ENCODE peak calls at places on chromosomes 13 and 19, in ten cellular contexts. M, V, R, I, P, O, B, N, L and E are unnamed samples.

GRCh38 chr13:89627991-89628390 is 1719.5 kb upstream of the MIR17HG start:
- DNase-seq in P (no peak), O (no peak), V (no peak), B (no peak), M (no peak), R (no peak), I (no peak), N (no peak), L (no peak), E (no peak)

GRCh38 chr19:47210689-47211316 is 20.2 kb downstream of the BBC3 start:
- DNase-seq in L (peak; percentile 91), N (peak; percentile 91), I (peak; percentile 80), V (peak; percentile 91), B (peak; percentile 87), P (peak; percentile 99), O (peak; percentile 88), R (peak; percentile 89), M (peak; percentile 77), E (peak; percentile 77)

GRCh38 chr13:35917252-35917941 is 213.8 kb downstream of the DCLK1 start:
- DNase-seq in N (no peak), B (no peak), M (no peak), R (no peak), I (no peak), V (no peak), P (no peak), L (no peak), O (peak; percentile 33), E (no peak)

GRCh38 chr13:51136276-51136980 is 25.4 kb upstream of the C13orf42 start:
- DNase-seq in V (no peak), P (no peak), L (no peak), M (no peak), O (peak; percentile 38), I (no peak), R (no peak), B (no peak), N (no peak), E (no peak)

GRCh38 chr13:102869948-102870676 is 24.3 kb downstream of the ERCC5 start:
- DNase-seq in R (peak; percentile 20), N (no peak), M (no peak), P (no peak), L (no peak), I (no peak), B (no peak), V (no peak), O (no peak), E (no peak)

GRCh38 chr19:55913643-55914268 is 18.4 kb downstream of the NLRP13 start:
- DNase-seq in P (no peak), L (no peak), O (no peak), N (no peak), V (no peak), R (no peak), I (no peak), B (no peak), M (no peak), E (no peak)

GRCh38 chr13:25330541-25330940 is 29.1 kb downstream of the NUP58 start:
- DNase-seq in N (no peak), B (no peak), P (no peak), O (no peak), R (no peak), V (no peak), M (no peak), L (no peak), I (peak; percentile 28), E (no peak)

GRCh38 chr13:102940770-102941169 is 94.9 kb downstream of the ERCC5 start:
- DNase-seq in I (no peak), L (no peak), B (no peak), R (no peak), V (no peak), P (no peak), O (no peak), M (no peak), N (no peak), E (no peak)

GRCh38 chr19:27971071-27971470 is 1241.9 kb downstream of the UQCRFS1 start:
- DNase-seq in N (no peak), V (no peak), B (no peak), M (no peak), R (no peak), P (no peak), L (no peak), O (no peak), I (no peak), E (no peak)

GRCh38 chr13:27619711-27620376 is 485 bp downstream of the LNX2 start:
- DNase-seq in M (no peak), N (peak; percentile 56), O (no peak), L (no peak), R (peak; percentile 56), B (no peak), P (no peak), V (peak; percentile 42), I (peak; percentile 21), E (peak; percentile 93)

GRCh38 chr19:12629215-12629614 is 18.5 kb downstream of the ZNF791 start:
- DNase-seq in L (no peak), P (no peak), O (no peak), I (no peak), B (no peak), M (no peak), N (no peak), R (no peak), V (no peak), E (no peak)

GRCh38 chr19:12623361-12624031 is 12.8 kb downstream of the ZNF791 start:
- DNase-seq in I (peak; percentile 47), N (no peak), P (no peak), V (no peak), B (no peak), O (no peak), L (no peak), R (no peak), M (no peak), E (no peak)

GRCh38 chr19:12628040-12629022 is 17.6 kb downstream of the ZNF791 start:
- DNase-seq in B (no peak), I (peak; percentile 17), N (no peak), R (no peak), L (no peak), P (no peak), M (no peak), O (no peak), V (no peak), E (no peak)

DNA sequence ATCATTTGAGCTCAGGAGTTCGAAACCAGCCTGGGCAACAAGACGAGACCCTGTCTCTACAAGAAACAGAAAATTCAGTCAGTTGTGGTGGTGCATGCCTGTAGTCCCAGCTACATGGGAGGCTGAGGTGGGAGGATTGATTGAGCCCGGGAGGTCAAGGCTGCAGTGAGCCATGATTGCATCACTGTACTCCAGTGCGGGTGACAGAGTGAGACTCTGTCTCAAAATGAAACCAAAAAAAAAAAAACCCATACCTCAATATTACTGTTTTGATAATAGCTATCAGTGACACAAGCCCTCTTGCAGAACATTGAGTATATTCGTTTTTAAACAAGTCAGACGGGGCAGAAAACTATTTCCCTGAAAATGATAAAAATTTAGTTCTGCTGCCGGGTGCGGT is 16.2 kb downstream of the ZNF791 start:
- DNase-seq in M (no peak), O (no peak), V (no peak), L (no peak), I (no peak), B (no peak), R (no peak), P (no peak), N (no peak), E (no peak)
- H3K9me3 ChIP-seq in M (peaks cover 5% of the 10 kb centered on the region), O (peaks cover 39% of the 10 kb centered on the region), V (peaks cover 44% of the 10 kb centered on the region), L (no peaks in the 10 kb centered on the region), I (peaks cover 61% of the 10 kb centered on the region), B (peaks cover 38% of the 10 kb centered on the region), R (peaks cover 8% of the 10 kb centered on the region), P (no peaks in the 10 kb centered on the region), N (peaks cover 23% of the 10 kb centered on the region), E (peaks cover 10% of the 10 kb centered on the region)

GRCh38 chr13:77430377-77430951 is 103.6 kb upstream of the MYCBP2 start:
- DNase-seq in O (no peak), I (no peak), N (no peak), L (no peak), V (no peak), P (no peak), M (no peak), R (no peak), B (no peak), E (no peak)
- TF ChIP-seq POLR2A in O (no peak), I (no peak), N (no peak), L (no peak), V (no peak), P (no peak), M (no peak), R (no peak), B (no peak), E (no peak)

DNA sequence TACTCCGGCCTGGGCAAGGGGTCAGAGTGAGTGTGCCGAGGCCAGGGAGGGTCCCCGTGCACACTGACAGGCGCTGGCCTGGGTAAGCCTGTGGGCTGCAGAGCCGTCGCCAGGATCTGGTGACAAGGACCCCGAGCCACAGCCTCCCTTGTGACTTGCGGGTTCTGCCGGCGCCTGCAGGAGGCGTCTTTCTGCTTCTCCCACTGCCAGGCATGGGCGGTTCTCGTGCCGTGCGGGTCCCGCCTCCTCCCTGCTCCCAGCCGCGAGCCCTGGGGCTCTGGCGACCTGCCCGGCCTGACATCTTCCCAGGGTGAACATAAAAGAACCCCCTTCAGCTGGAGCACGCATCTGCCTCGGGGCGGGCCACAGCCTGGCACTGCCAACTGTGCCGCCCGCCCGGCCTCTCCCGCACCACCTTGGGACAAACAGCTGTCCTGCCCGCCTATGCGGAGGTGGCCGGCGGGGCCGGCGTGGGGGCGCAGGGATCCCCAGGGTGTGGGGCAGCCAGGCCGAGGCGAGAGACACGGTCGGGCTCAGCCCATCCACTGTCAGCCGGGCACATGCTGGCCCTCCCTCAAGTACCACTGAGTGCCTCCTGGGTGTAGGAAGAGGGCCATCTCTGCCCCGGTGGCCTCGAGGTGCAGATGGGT is 1.5 kb upstream of the HCN2 start:
- DNase-seq in P (no peak), M (no peak), O (peak; percentile 90), B (peak; percentile 70), R (peak; percentile 90), N (peak; percentile 59), L (peak; percentile 71), I (peak; percentile 72), V (peak; percentile 37), E (no peak)
- TF ChIP-seq CTCF in P (no peak), M (no peak), O (peak; percentile 88), B (no peak), R (peak; percentile 55), N (peak; percentile 62), L (peak; percentile 44), I (peak; percentile 61), V (peak; percentile 39), E (no peak)

GRCh38 chr19:12272386-12272785 is 22.3 kb downstream of the ZNF44 start:
- DNase-seq in V (no peak), R (no peak), N (no peak), I (no peak), B (no peak), L (no peak), M (no peak), P (no peak), O (no peak), E (no peak)

GRCh38 chr19:12265921-12266704 is 28.6 kb downstream of the ZNF44 start:
- DNase-seq in P (no peak), O (no peak), L (no peak), B (no peak), V (no peak), I (no peak), R (no peak), N (no peak), M (no peak), E (no peak)

GRCh38 chr19:12272980-12273901 is 21.4 kb downstream of the ZNF44 start:
- DNase-seq in N (no peak), L (no peak), I (no peak), P (no peak), M (no peak), V (no peak), O (no peak), R (no peak), B (no peak), E (no peak)

GRCh38 chr19:12270854-12271253 is 23.8 kb downstream of the ZNF44 start:
- DNase-seq in O (no peak), P (no peak), N (no peak), V (no peak), R (no peak), M (no peak), I (no peak), L (no peak), B (no peak), E (no peak)
- H3K9me3 ChIP-seq in O (peaks cover 73% of the 10 kb centered on the region), P (no peaks in the 10 kb centered on the region), N (peaks cover 25% of the 10 kb centered on the region), V (peaks cover 85% of the 10 kb centered on the region), R (peaks cover 52% of the 10 kb centered on the region), M (peaks cover 25% of the 10 kb centered on the region), I (peaks cover 77% of the 10 kb centered on the region), L (no peaks in the 10 kb centered on the region), B (peaks cover 100% of the 10 kb centered on the region), E (peaks cover 29% of the 10 kb centered on the region)